ENCODE peak calls at places on chromosomes 11 and 22, in five cellular contexts. M, G, T, L and K are unnamed samples.

GRCh38 chr11:96338910-96339703 is 3.9 kb downstream of the MAML2 start:
- DNase-seq in M (no peak), G (peak), T (peak), L (peak), K (no peak)

GRCh38 chr11:78310500-78310909 is 107.1 kb downstream of the GAB2 start:
- DNase-seq in M (peak), G (peak), T (peak), L (peak), K (no peak)

GRCh38 chr11:8587915-8588314 is 6.1 kb downstream of the STK33 start:
- DNase-seq in M (no peak), G (no peak), T (no peak), L (no peak), K (no peak)

GRCh38 chr11:70699294-70700221 is 301.2 kb downstream of the CTTN start:
- DNase-seq in M (no peak), G (no peak), T (no peak), L (peak), K (no peak)

GRCh38 chr11:105719073-105719846 is 109.4 kb downstream of the GRIA4 start:
- DNase-seq in M (no peak), G (no peak), T (no peak), L (peak), K (no peak)

GRCh38 chr22:37566329-37566837 is 6.1 kb downstream of the CDC42EP1 start:
- DNase-seq in M (no peak), G (peak), T (peak), L (peak), K (no peak)

GRCh38 chr11:23725752-23726151 is 771.1 kb upstream of the LUZP2 start:
- DNase-seq in M (no peak), G (no peak), T (no peak), L (no peak), K (no peak)

GRCh38 chr11:615453-616319 is at the start of gene IRF7:
- DNase-seq in M (peak), G (peak), T (peak), L (peak), K (peak)

GRCh38 chr22:18024956-18025720 is 777 bp upstream of the MICAL3 start:
- DNase-seq in M (no peak), G (no peak), T (no peak), L (no peak), K (no peak)

GRCh38 chr11:69799582-69799981 is 19.6 kb downstream of the FGF3 start:
- DNase-seq in M (no peak), G (no peak), T (no peak), L (peak), K (no peak)

GRCh38 chr11:61270354-61271070 is 24.6 kb downstream of the VWCE start:
- DNase-seq in M (no peak), G (no peak), T (no peak), L (peak), K (no peak)

DNA sequence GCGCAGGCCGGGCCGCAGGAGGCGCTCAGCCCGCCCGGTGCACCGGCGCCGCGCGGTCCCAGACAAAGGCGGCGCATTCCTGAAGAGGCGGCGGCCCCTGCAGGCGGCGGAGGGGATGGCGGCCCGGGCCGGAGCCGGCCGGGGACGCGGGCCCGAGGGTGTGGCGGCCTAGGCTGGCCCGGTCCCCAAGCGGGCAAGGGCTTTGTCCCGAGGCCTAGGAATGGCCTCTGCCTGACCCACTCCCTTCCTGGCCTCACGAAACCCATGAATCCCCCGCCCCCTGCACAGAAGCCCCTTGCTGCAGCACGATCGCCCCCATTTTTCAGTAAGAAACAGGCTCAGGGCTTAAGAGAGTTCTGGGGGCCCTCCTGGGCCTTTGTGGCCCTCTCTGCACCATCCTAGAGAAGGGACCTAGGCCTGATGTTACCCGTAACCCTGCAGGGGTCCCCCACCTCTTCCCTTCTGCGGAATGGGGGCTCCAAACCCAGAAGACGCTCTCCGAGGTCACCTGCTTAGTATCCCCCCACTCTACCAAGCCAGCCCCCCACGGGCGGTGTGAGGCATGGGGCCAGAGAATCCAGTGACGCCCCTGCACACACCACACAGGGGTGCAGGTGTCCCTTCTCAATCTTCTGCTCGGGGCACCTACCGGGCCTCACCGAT is 363 bp upstream of the RTN4R start:
- DNase-seq in M (peak), G (peak), T (peak), L (peak), K (peak)
- TF ChIP-seq CTCF in M (peak), G (peak), T (peak), L (peak), K (peak)

GRCh38 chr11:102267602-102268001 is 49.7 kb upstream of the BIRC3 start:
- DNase-seq in M (peak), G (no peak), T (no peak), L (no peak), K (no peak)

GRCh38 chr11:102268083-102268984 is 49.0 kb upstream of the BIRC3 start:
- DNase-seq in M (peak), G (peak), T (peak), L (peak), K (peak)

GRCh38 chr11:102266111-102266510 is 51.2 kb upstream of the BIRC3 start:
- DNase-seq in M (no peak), G (no peak), T (no peak), L (no peak), K (no peak)

GRCh38 chr11:102269927-102270326 is 47.4 kb upstream of the BIRC3 start:
- DNase-seq in M (no peak), G (no peak), T (no peak), L (no peak), K (no peak)

GRCh38 chr11:102268985-102269470 is 48.3 kb upstream of the BIRC3 start:
- DNase-seq in M (no peak), G (no peak), T (no peak), L (no peak), K (no peak)
- TF ChIP-seq CTCF in M (no peak), G (peak), T (no peak), L (no peak), K (no peak)

GRCh38 chr11:45245237-45246045 is 40.7 kb downstream of the SYT13 start:
- DNase-seq in M (no peak), G (no peak), T (no peak), L (no peak), K (no peak)
- TF ChIP-seq CTCF in M (no peak), G (no peak), T (no peak), L (no peak), K (no peak)

GRCh38 chr22:43090130-43090789 is 1.1 kb upstream of the TTLL1 start:
- DNase-seq in M (peak), G (peak), T (peak), L (peak), K (no peak)

GRCh38 chr22:43092085-43092484 is 2.9 kb upstream of the TTLL1 start:
- DNase-seq in M (no peak), G (no peak), T (no peak), L (no peak), K (no peak)

GRCh38 chr22:43088616-43088978 is 594 bp downstream of the TTLL1 start:
- DNase-seq in M (no peak), G (no peak), T (no peak), L (no peak), K (no peak)

GRCh38 chr22:43085658-43086606 is 3.3 kb downstream of the TTLL1 start:
- DNase-seq in M (no peak), G (no peak), T (peak), L (peak), K (no peak)

GRCh38 chr22:43088979-43089717 is at the start of gene TTLL1:
- DNase-seq in M (peak), G (peak), T (peak), L (peak), K (peak)
- TF ChIP-seq CTCF in M (peak), G (no peak), T (no peak), L (no peak), K (no peak)

GRCh38 chr11:134864233-134864967 is 452.4 kb upstream of the B3GAT1 start:
- DNase-seq in M (no peak), G (no peak), T (no peak), L (no peak), K (no peak)

GRCh38 chr11:134866981-134867675 is 455.1 kb upstream of the B3GAT1 start:
- DNase-seq in M (no peak), G (no peak), T (no peak), L (no peak), K (no peak)

GRCh38 chr11:134863294-134863693 is 451.3 kb upstream of the B3GAT1 start:
- DNase-seq in M (no peak), G (no peak), T (no peak), L (no peak), K (no peak)

GRCh38 chr11:134864968-134865305 is 452.9 kb upstream of the B3GAT1 start:
- DNase-seq in M (no peak), G (no peak), T (no peak), L (no peak), K (no peak)

DNA sequence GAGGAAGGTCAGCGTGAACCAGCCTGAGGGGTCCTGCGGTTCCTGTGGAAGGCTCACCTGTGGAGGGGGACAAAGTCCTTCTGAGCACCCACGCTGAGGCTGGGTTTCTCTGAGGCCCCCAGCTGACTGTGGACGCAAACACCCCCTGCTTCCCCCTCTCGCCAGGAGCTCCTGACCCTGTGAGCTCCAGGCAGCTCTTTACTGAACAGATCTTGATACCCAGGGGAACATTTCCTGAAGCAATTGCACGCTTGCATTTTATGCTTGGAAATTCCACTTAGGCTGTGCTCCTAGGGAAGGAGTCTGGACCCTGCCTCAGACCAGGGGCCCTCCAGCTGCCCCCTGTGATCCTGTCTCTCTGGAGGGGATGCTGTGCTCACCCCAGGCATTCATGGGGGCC is 454.2 kb upstream of the B3GAT1 start:
- DNase-seq in M (no peak), G (no peak), T (no peak), L (no peak), K (no peak)
- TF ChIP-seq CTCF in M (no peak), G (no peak), T (no peak), L (no peak), K (no peak)

GRCh38 chr11:114511538-114511937 is 48.1 kb downstream of the NXPE1 start:
- DNase-seq in M (no peak), G (no peak), T (no peak), L (no peak), K (no peak)
- TF ChIP-seq CTCF in M (no peak), G (no peak), T (no peak), L (no peak), K (no peak)

GRCh38 chr11:66143264-66143566 is 73.1 kb downstream of the PACS1 start:
- DNase-seq in M (no peak), G (no peak), T (no peak), L (no peak), K (no peak)

GRCh38 chr11:66136752-66137123 is 66.7 kb downstream of the PACS1 start:
- DNase-seq in M (no peak), G (no peak), T (no peak), L (peak), K (no peak)

GRCh38 chr11:66144000-66144678 is 74.1 kb downstream of the PACS1 start:
- DNase-seq in M (no peak), G (no peak), T (no peak), L (no peak), K (no peak)

GRCh38 chr11:66142370-66143263 is 72.5 kb downstream of the PACS1 start:
- DNase-seq in M (no peak), G (no peak), T (no peak), L (no peak), K (no peak)

GRCh38 chr11:66139817-66140216 is 69.7 kb downstream of the PACS1 start:
- DNase-seq in M (no peak), G (no peak), T (no peak), L (no peak), K (no peak)
- TF ChIP-seq CTCF in M (no peak), G (no peak), T (no peak), L (no peak), K (no peak)